ENCODE peak calls at places on chromosomes 12 and 14, in six cellular contexts. M is IMR-90, A is endothelial cell of umbilical vein, D is SK-N-SH, V is fibroblast of lung, N is MM.1S. I is an unnamed sample.

GRCh38 chr14:96001866-96002510 is 37.2 kb upstream of the C14orf132 start:
- DNase-seq in M (peak), D (no peak), V (peak), A (no peak), N (no peak), I (no peak)

GRCh38 chr14:100622234-100622633 is 35.0 kb upstream of the BEGAIN start:
- DNase-seq in D (peak), N (no peak), V (no peak), M (no peak), A (no peak), I (no peak)

GRCh38 chr14:103624860-103625259 is 4.2 kb upstream of the KLC1 start:
- DNase-seq in V (peak), M (peak), N (no peak), A (peak), D (peak), I (peak)

GRCh38 chr12:57832966-57833365 is 13.6 kb downstream of the CTDSP2 start:
- DNase-seq in V (peak), N (no peak), M (no peak), A (no peak), D (no peak), I (no peak)

GRCh38 chr12:81465881-81466280 is 293.3 kb downstream of the PPFIA2 start:
- DNase-seq in V (no peak), D (no peak), A (no peak), N (no peak), M (no peak), I (no peak)

GRCh38 chr12:103626498-103626897 is 39.4 kb downstream of the STAB2 start:
- DNase-seq in V (no peak), N (no peak), D (peak), A (peak), M (peak), I (peak)

GRCh38 chr14:101821528-101821927 is 60.0 kb downstream of the PPP2R5C start:
- DNase-seq in V (no peak), M (no peak), D (no peak), N (no peak), A (no peak), I (no peak)

GRCh38 chr12:131140069-131140435 is 186.3 kb downstream of the ADGRD1 start:
- DNase-seq in V (no peak), D (no peak), M (no peak), A (no peak), N (no peak), I (no peak)

GRCh38 chr14:22556990-22557623 is 31.9 kb downstream of the DAD1 start:
- DNase-seq in N (peak), M (peak), D (peak), V (peak), A (peak), I (peak)

GRCh38 chr12:34400423-34400881 is 378.2 kb downstream of the ALG10 start:
- DNase-seq in D (peak), N (no peak), A (no peak), V (no peak), M (no peak), I (no peak)

GRCh38 chr14:102909462-102909861 is 13.0 kb upstream of the AMN start:
- DNase-seq in N (no peak), D (peak), V (no peak), A (no peak), M (no peak), I (no peak)

GRCh38 chr14:91149462-91149861 is 35.6 kb downstream of the DGLUCY start:
- DNase-seq in M (peak), D (no peak), A (peak), V (peak), N (no peak), I (peak)

GRCh38 chr12:91722072-91722471 is 423.6 kb downstream of the BTG1 start:
- DNase-seq in N (no peak), M (no peak), D (no peak), V (peak), A (no peak), I (peak)

GRCh38 chr12:118840399-118840798 is 140.9 kb upstream of the SRRM4 start:
- DNase-seq in M (no peak), D (peak), V (no peak), A (no peak), N (no peak), I (no peak)

GRCh38 chr12:49789992-49790391 is 38.2 kb downstream of the NCKAP5L start:
- DNase-seq in N (no peak), V (no peak), M (no peak), D (no peak), A (peak), I (no peak)

GRCh38 chr14:72024043-72024407 is 91.8 kb downstream of the RGS6 start:
- DNase-seq in D (peak), A (peak), V (peak), N (peak), M (peak), I (peak)

GRCh38 chr12:131896811-131897270 is 2.4 kb downstream of the ULK1 start:
- DNase-seq in D (peak), M (no peak), N (no peak), V (no peak), A (no peak), I (no peak)

GRCh38 chr14:91580886-91581615 is 70.9 kb upstream of the PPP4R3A start:
- DNase-seq in D (no peak), M (no peak), N (no peak), V (no peak), A (no peak), I (no peak)

GRCh38 chr12:116662612-116663144 is 75.2 kb downstream of the SPRING1 start:
- DNase-seq in N (no peak), A (no peak), D (peak), V (peak), M (peak), I (peak)

DNA sequence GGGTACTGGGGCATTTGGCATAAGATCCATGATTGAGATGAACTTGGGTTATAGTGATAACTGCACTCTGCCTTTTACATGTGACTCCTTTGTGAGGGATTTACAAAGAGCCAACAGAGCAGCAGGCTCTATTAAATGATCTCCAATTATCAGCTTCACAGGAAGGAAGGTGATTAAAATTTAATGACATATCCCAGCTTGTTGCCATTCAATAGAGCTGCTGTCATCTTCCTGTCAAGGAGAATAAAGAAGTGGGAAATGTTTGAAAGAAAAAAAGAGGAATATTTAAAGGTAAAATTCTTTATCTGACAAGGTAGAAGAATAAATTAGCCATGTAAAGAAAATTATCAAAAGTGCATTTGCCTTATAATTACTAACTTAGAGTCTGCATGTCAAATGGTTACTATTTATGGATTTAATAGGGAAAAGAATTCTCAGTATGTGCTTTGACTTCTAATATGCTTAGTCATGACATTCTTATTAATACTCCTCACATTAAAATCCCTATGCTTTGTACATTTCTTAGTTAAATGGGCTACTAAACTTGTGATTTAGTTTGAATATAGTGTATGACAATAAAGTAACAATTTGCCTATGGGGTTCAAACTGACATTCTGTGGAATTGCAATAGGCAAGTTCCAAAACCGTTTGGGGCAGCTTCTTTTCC is 361.7 kb upstream of the TMTC1 start:
- DNase-seq in M (no peak), A (no peak), V (peak), D (no peak), N (no peak), I (no peak)
- H2AFZ ChIP-seq in M (no peak), A (no peak), V (no peak), D (no peak), N (no peak), I (no peak)

DNA sequence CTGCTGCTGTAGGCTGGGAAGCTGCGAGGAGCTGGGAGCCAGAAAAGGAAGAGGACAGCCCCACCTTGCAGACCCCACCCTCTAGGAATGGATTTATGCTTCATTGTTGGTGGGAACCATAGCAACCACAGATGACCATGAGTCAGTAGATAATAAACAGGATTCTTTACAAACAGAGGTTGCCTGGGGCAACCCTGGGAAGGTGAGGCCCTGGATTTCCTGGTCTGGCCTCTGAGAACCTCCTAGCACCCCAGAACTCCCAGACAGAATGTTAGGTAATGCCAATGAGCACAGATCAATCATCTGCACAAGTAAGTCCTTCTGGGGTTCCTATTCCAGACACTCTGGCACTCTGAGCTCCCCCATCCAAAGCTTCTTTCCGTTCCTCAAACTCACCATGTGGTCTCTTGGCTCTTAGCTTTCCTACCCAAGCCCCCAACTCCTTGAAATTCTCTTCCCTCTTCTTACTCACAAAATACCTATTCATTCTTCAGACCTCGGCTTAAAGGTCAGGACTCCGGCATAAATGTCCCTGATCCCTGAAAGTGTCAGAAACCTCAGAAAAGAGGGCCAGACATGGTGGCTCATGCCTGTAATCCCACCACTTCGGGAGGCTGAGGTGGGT is 15.2 kb upstream of the PLEKHG6 start:
- DNase-seq in M (peak), V (peak), N (no peak), A (peak), D (peak), I (peak)
- H3K4me2 ChIP-seq in M (no peak), V (no peak), N (no peak), A (peak), D (no peak), I (peak)

DNA sequence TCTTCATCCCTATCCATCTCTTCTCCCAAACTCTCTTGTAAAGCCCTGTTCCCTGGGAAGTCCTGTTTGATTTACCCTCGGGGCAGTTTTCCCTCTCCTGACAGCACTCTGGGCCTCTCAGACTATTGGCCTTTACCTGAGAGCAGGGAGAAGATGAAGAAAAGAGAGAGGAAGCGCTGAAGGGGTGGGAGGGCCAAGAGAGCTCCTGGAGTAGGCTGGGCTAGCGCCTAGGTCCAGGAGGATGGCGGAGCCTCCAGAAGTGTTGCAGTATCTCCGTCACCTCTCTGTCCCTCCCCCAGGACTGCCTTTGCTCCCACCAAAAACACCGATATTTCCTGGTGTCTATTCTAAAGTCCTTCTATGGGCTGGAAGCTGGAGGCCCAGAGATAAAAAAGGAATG is 5.7 kb upstream of the IGFBP6 start:
- DNase-seq in D (no peak), A (no peak), M (no peak), N (no peak), V (no peak), I (no peak)
- H2AFZ ChIP-seq in D (no peak), A (no peak), M (no peak), N (no peak), V (no peak), I (no peak)

GRCh38 chr12:12713932-12714275 is 3.3 kb upstream of the CDKN1B start:
- DNase-seq in N (no peak), A (no peak), V (no peak), D (no peak), M (no peak), I (no peak)

GRCh38 chr12:12714276-12715001 is 2.7 kb upstream of the CDKN1B start:
- DNase-seq in V (peak), M (peak), N (peak), A (peak), D (no peak), I (no peak)

GRCh38 chr12:12715459-12716150 is 1.6 kb upstream of the CDKN1B start:
- DNase-seq in M (no peak), V (peak), D (no peak), N (peak), A (peak), I (no peak)

GRCh38 chr12:12716151-12716844 is 870 bp upstream of the CDKN1B start:
- DNase-seq in V (peak), N (peak), A (peak), M (peak), D (no peak), I (peak)

GRCh38 chr12:12715128-12715458 is 2.1 kb upstream of the CDKN1B start:
- DNase-seq in M (no peak), A (no peak), V (no peak), D (no peak), N (no peak), I (no peak)
- H3K4me2 ChIP-seq in M (no peak), A (peak), V (no peak), D (no peak), N (peak), I (no peak)

I was measured in mammary epithelial cell.